ENCODE peak calls at places on chromosomes 6 and 20, in ten cellular contexts. One of them, this sample, is unnamed.

GRCh38 chr6:73418081-73418741 is 23.6 kb downstream of the DDX43 start:
- DNase-seq in GM23338: no peak
- DNase-seq in HCT116: no peak
- DNase-seq in tibial nerve: no peak
- DNase-seq in fibroblast of pulmonary artery: no peak
- DNase-seq in IMR-90: peak
- DNase-seq in fibroblast of villous mesenchyme: peak
- DNase-seq in heart right ventricle: no peak
- DNase-seq in sigmoid colon: no peak
- DNase-seq in transverse colon: no peak
- DNase-seq in this sample: peak

GRCh38 chr6:145705561-145705960 is 29.8 kb downstream of the EPM2A start:
- DNase-seq in IMR-90: peak
- DNase-seq in fibroblast of villous mesenchyme: peak
- DNase-seq in sigmoid colon: no peak
- DNase-seq in heart right ventricle: no peak
- DNase-seq in HCT116: no peak
- DNase-seq in fibroblast of pulmonary artery: peak
- DNase-seq in transverse colon: no peak
- DNase-seq in GM23338: no peak
- DNase-seq in tibial nerve: no peak
- DNase-seq in this sample: peak

GRCh38 chr20:32908334-32909292 is 49.9 kb downstream of the EFCAB8 start:
- DNase-seq in GM23338: no peak
- DNase-seq in HCT116: no peak
- DNase-seq in sigmoid colon: no peak
- DNase-seq in tibial nerve: no peak
- DNase-seq in fibroblast of villous mesenchyme: no peak
- DNase-seq in fibroblast of pulmonary artery: no peak
- DNase-seq in transverse colon: no peak
- DNase-seq in heart right ventricle: no peak
- DNase-seq in IMR-90: no peak
- DNase-seq in this sample: no peak

GRCh38 chr6:155883741-155884140 is 428.1 kb upstream of the NOX3 start:
- DNase-seq in sigmoid colon: no peak
- DNase-seq in tibial nerve: no peak
- DNase-seq in fibroblast of pulmonary artery: peak
- DNase-seq in GM23338: no peak
- DNase-seq in fibroblast of villous mesenchyme: peak
- DNase-seq in heart right ventricle: no peak
- DNase-seq in IMR-90: peak
- DNase-seq in HCT116: no peak
- DNase-seq in transverse colon: no peak
- DNase-seq in this sample: peak

GRCh38 chr6:145714731-145715130 is 20.6 kb downstream of the EPM2A start:
- DNase-seq in IMR-90: no peak
- DNase-seq in fibroblast of pulmonary artery: no peak
- DNase-seq in tibial nerve: no peak
- DNase-seq in fibroblast of villous mesenchyme: no peak
- DNase-seq in GM23338: no peak
- DNase-seq in HCT116: no peak
- DNase-seq in sigmoid colon: no peak
- DNase-seq in heart right ventricle: no peak
- DNase-seq in transverse colon: no peak
- DNase-seq in this sample: no peak

GRCh38 chr6:33082702-33083101 is 6.9 kb downstream of the HLA-DPB1 start:
- DNase-seq in fibroblast of villous mesenchyme: peak
- DNase-seq in GM23338: peak
- DNase-seq in transverse colon: peak
- DNase-seq in tibial nerve: peak
- DNase-seq in IMR-90: peak
- DNase-seq in heart right ventricle: no peak
- DNase-seq in HCT116: peak
- DNase-seq in sigmoid colon: no peak
- DNase-seq in fibroblast of pulmonary artery: no peak
- DNase-seq in this sample: peak

GRCh38 chr6:132133734-132134490 is 182.7 kb upstream of the CCN2 start:
- DNase-seq in HCT116: no peak
- DNase-seq in fibroblast of pulmonary artery: no peak
- DNase-seq in fibroblast of villous mesenchyme: no peak
- DNase-seq in sigmoid colon: peak
- DNase-seq in transverse colon: peak
- DNase-seq in heart right ventricle: no peak
- DNase-seq in GM23338: peak
- DNase-seq in IMR-90: peak
- DNase-seq in tibial nerve: peak
- DNase-seq in this sample: peak

GRCh38 chr6:131862486-131862885 is 54.7 kb downstream of the ENPP1 start:
- DNase-seq in transverse colon: peak
- DNase-seq in fibroblast of villous mesenchyme: peak
- DNase-seq in fibroblast of pulmonary artery: no peak
- DNase-seq in GM23338: no peak
- DNase-seq in sigmoid colon: no peak
- DNase-seq in IMR-90: no peak
- DNase-seq in heart right ventricle: no peak
- DNase-seq in HCT116: no peak
- DNase-seq in tibial nerve: no peak
- DNase-seq in this sample: no peak

GRCh38 chr20:23150304-23151007 is 64.3 kb upstream of the CD93 start:
- DNase-seq in tibial nerve: no peak
- DNase-seq in HCT116: no peak
- DNase-seq in transverse colon: no peak
- DNase-seq in fibroblast of villous mesenchyme: no peak
- DNase-seq in sigmoid colon: peak
- DNase-seq in heart right ventricle: peak
- DNase-seq in fibroblast of pulmonary artery: no peak
- DNase-seq in IMR-90: no peak
- DNase-seq in GM23338: no peak
- DNase-seq in this sample: no peak

GRCh38 chr6:113901482-113901881 is 44.3 kb downstream of the MARCKS start:
- DNase-seq in GM23338: no peak
- DNase-seq in fibroblast of villous mesenchyme: peak
- DNase-seq in HCT116: no peak
- DNase-seq in fibroblast of pulmonary artery: peak
- DNase-seq in IMR-90: peak
- DNase-seq in transverse colon: peak
- DNase-seq in heart right ventricle: no peak
- DNase-seq in sigmoid colon: no peak
- DNase-seq in tibial nerve: no peak
- DNase-seq in this sample: peak

GRCh38 chr20:24328901-24329300 is 140.5 kb upstream of the SYNDIG1 start:
- DNase-seq in sigmoid colon: no peak
- DNase-seq in transverse colon: no peak
- DNase-seq in HCT116: no peak
- DNase-seq in fibroblast of pulmonary artery: no peak
- DNase-seq in tibial nerve: no peak
- DNase-seq in GM23338: no peak
- DNase-seq in fibroblast of villous mesenchyme: no peak
- DNase-seq in heart right ventricle: no peak
- DNase-seq in IMR-90: no peak
- DNase-seq in this sample: peak

DNA sequence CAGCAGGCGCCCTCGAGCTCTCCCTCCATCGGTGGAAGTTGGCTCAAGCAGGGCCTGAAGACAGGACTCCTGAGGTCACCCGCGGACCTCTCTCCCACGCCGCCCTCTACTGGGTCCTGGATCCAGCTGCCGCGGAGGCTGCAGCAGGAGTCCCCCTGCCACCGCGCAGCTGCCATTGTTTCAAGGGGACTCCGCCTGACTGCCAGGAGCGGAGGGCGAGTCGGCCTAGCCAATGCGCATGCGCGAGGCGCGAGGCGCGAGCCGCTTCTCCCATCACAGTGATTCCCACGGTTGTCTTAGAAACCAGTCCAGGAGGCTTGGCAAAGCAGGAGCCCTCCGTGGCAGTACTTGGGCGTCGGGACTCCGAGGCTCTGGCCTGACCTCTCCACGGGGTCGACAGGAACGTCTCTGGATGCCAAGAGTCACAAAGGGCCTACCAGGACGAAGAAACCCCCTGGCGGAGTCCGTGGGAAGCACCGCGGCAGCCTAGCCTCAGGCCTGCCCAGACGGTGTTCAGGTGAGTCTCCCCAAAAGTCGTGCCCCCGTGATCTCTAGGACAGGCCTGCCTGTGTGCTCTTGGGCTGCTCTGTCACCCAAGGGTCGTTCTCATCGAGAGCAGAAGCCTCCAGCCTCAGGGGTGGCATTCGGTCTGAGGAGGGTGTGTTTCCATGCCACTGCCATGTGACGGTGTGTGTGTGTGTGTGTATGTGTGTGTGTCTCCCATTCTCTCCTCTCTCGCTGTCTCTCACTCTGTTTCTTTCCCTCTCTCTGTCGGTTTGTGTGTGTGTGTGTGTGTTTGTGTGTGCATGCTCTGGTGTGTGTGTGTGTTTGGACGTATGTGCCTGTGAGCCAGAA is 290.6 kb upstream of the ZNF337 start:
- DNase-seq in IMR-90: peak
- DNase-seq in heart right ventricle: peak
- DNase-seq in tibial nerve: no peak
- DNase-seq in fibroblast of villous mesenchyme: peak
- DNase-seq in fibroblast of pulmonary artery: peak
- DNase-seq in GM23338: peak
- DNase-seq in HCT116: no peak
- DNase-seq in sigmoid colon: no peak
- DNase-seq in transverse colon: peak
- DNase-seq in this sample: peak
- TF ChIP-seq CTCF in IMR-90: no peak
- TF ChIP-seq CTCF in heart right ventricle: peak
- TF ChIP-seq CTCF in tibial nerve: no peak
- TF ChIP-seq CTCF in fibroblast of villous mesenchyme: peak
- TF ChIP-seq CTCF in fibroblast of pulmonary artery: peak
- TF ChIP-seq CTCF in GM23338: no peak
- TF ChIP-seq CTCF in HCT116: no peak
- TF ChIP-seq CTCF in sigmoid colon: no peak
- TF ChIP-seq CTCF in transverse colon: peak
- TF ChIP-seq CTCF in this sample: peak

DNA sequence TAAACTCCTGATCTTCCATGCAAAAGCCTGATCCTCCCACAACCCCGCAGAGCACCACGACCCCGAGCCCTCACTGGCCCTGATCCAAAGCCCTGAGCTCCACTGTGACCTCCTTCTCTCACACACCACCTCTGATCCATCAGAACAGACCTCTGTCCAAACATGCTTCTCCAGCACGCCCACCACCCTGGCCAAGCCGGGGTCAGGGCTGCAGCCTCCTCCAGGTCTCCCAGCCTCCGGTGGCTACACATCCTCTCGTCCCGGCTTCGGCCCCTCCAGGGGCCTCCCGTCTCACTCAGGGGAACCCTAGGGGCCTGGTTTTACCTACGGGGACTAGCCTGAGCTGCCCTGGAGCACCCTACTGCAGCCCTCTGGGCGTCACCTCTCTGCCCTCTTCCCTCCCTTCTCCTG is 49.1 kb downstream of the FOXF2 start:
- DNase-seq in HCT116: no peak
- DNase-seq in heart right ventricle: no peak
- DNase-seq in tibial nerve: no peak
- DNase-seq in sigmoid colon: no peak
- DNase-seq in GM23338: peak
- DNase-seq in IMR-90: no peak
- DNase-seq in fibroblast of villous mesenchyme: no peak
- DNase-seq in transverse colon: no peak
- DNase-seq in fibroblast of pulmonary artery: no peak
- DNase-seq in this sample: no peak
- H3K4me3 ChIP-seq in HCT116: no peak
- H3K4me3 ChIP-seq in heart right ventricle: no peak
- H3K4me3 ChIP-seq in tibial nerve: no peak
- H3K4me3 ChIP-seq in sigmoid colon: no peak
- H3K4me3 ChIP-seq in GM23338: no peak
- H3K4me3 ChIP-seq in IMR-90: no peak
- H3K4me3 ChIP-seq in fibroblast of villous mesenchyme: no peak
- H3K4me3 ChIP-seq in transverse colon: no peak
- H3K4me3 ChIP-seq in fibroblast of pulmonary artery: no peak
- H3K4me3 ChIP-seq in this sample: no peak

GRCh38 chr6:107657755-107658461 is 166.2 kb downstream of the SCML4 start:
- DNase-seq in IMR-90: peak
- DNase-seq in heart right ventricle: peak
- DNase-seq in transverse colon: peak
- DNase-seq in tibial nerve: peak
- DNase-seq in sigmoid colon: peak
- DNase-seq in GM23338: peak
- DNase-seq in fibroblast of pulmonary artery: peak
- DNase-seq in HCT116: no peak
- DNase-seq in fibroblast of villous mesenchyme: peak
- DNase-seq in this sample: peak
- TF ChIP-seq CTCF in IMR-90: peak
- TF ChIP-seq CTCF in heart right ventricle: no peak
- TF ChIP-seq CTCF in transverse colon: no peak
- TF ChIP-seq CTCF in tibial nerve: no peak
- TF ChIP-seq CTCF in sigmoid colon: peak
- TF ChIP-seq CTCF in GM23338: no peak
- TF ChIP-seq CTCF in fibroblast of pulmonary artery: no peak
- TF ChIP-seq CTCF in HCT116: no peak
- TF ChIP-seq CTCF in fibroblast of villous mesenchyme: peak
- TF ChIP-seq CTCF in this sample: peak

GRCh38 chr6:42661540-42662153 is 60.8 kb downstream of the PRPH2 start:
- DNase-seq in fibroblast of pulmonary artery: peak
- DNase-seq in heart right ventricle: peak
- DNase-seq in HCT116: peak
- DNase-seq in sigmoid colon: peak
- DNase-seq in transverse colon: peak
- DNase-seq in GM23338: peak
- DNase-seq in fibroblast of villous mesenchyme: peak
- DNase-seq in IMR-90: peak
- DNase-seq in tibial nerve: peak
- DNase-seq in this sample: peak
- H3K4me3 ChIP-seq in fibroblast of pulmonary artery: no peak
- H3K4me3 ChIP-seq in heart right ventricle: no peak
- H3K4me3 ChIP-seq in HCT116: no peak
- H3K4me3 ChIP-seq in sigmoid colon: no peak
- H3K4me3 ChIP-seq in transverse colon: no peak
- H3K4me3 ChIP-seq in GM23338: no peak
- H3K4me3 ChIP-seq in fibroblast of villous mesenchyme: no peak
- H3K4me3 ChIP-seq in IMR-90: no peak
- H3K4me3 ChIP-seq in tibial nerve: no peak
- H3K4me3 ChIP-seq in this sample: no peak

GRCh38 chr20:64131406-64131805 is 24.0 kb upstream of the NPBWR2 start:
- DNase-seq in fibroblast of pulmonary artery: peak
- DNase-seq in IMR-90: no peak
- DNase-seq in GM23338: no peak
- DNase-seq in tibial nerve: no peak
- DNase-seq in heart right ventricle: no peak
- DNase-seq in fibroblast of villous mesenchyme: peak
- DNase-seq in sigmoid colon: peak
- DNase-seq in transverse colon: no peak
- DNase-seq in HCT116: no peak
- DNase-seq in this sample: no peak
- TF ChIP-seq CTCF in fibroblast of pulmonary artery: peak
- TF ChIP-seq CTCF in IMR-90: no peak
- TF ChIP-seq CTCF in GM23338: no peak
- TF ChIP-seq CTCF in tibial nerve: no peak
- TF ChIP-seq CTCF in heart right ventricle: no peak
- TF ChIP-seq CTCF in fibroblast of villous mesenchyme: peak
- TF ChIP-seq CTCF in sigmoid colon: no peak
- TF ChIP-seq CTCF in transverse colon: no peak
- TF ChIP-seq CTCF in HCT116: peak
- TF ChIP-seq CTCF in this sample: peak

GRCh38 chr6:25831532-25832306 is at the start of gene SLC17A1:
- DNase-seq in HCT116: no peak
- DNase-seq in sigmoid colon: no peak
- DNase-seq in heart right ventricle: no peak
- DNase-seq in transverse colon: no peak
- DNase-seq in fibroblast of villous mesenchyme: no peak
- DNase-seq in tibial nerve: no peak
- DNase-seq in IMR-90: no peak
- DNase-seq in fibroblast of pulmonary artery: no peak
- DNase-seq in GM23338: no peak
- DNase-seq in this sample: no peak
- H3K4me3 ChIP-seq in HCT116: no peak
- H3K4me3 ChIP-seq in sigmoid colon: no peak
- H3K4me3 ChIP-seq in heart right ventricle: no peak
- H3K4me3 ChIP-seq in transverse colon: no peak
- H3K4me3 ChIP-seq in fibroblast of villous mesenchyme: no peak
- H3K4me3 ChIP-seq in tibial nerve: no peak
- H3K4me3 ChIP-seq in IMR-90: no peak
- H3K4me3 ChIP-seq in fibroblast of pulmonary artery: no peak
- H3K4me3 ChIP-seq in GM23338: no peak
- H3K4me3 ChIP-seq in this sample: no peak

This sample was measured in astrocyte of the spinal cord.